ENCODE peak calls at places on chromosomes 13 and 19, in ten cellular contexts. One of them, this sample, is unnamed.

GRCh38 chr19:56837892-56838679 is 2.4 kb downstream of the PEG3 start:
- DNase-seq in foreskin fibroblast: no peak
- DNase-seq in fibroblast of lung: no peak
- DNase-seq in psoas muscle: peak; percentile 78
- DNase-seq in neural progenitor cell: no peak
- DNase-seq in epithelial cell of proximal tubule: no peak
- DNase-seq in pancreas: peak; percentile 81
- DNase-seq in heart left ventricle: peak; percentile 78
- DNase-seq in neuronal stem cell: peak; percentile 75
- DNase-seq in fibroblast of pulmonary artery: peak; percentile 32
- DNase-seq in this sample: no peak

GRCh38 chr13:28761586-28761985 is 42.8 kb upstream of the SLC46A3 start:
- DNase-seq in foreskin fibroblast: peak; percentile 10
- DNase-seq in epithelial cell of proximal tubule: no peak
- DNase-seq in heart left ventricle: no peak
- DNase-seq in neural progenitor cell: no peak
- DNase-seq in fibroblast of pulmonary artery: no peak
- DNase-seq in pancreas: no peak
- DNase-seq in psoas muscle: no peak
- DNase-seq in neuronal stem cell: no peak
- DNase-seq in fibroblast of lung: peak; percentile 13
- DNase-seq in this sample: no peak

GRCh38 chr19:4473708-4474503 is 1.8 kb downstream of the HDGFL2 start:
- DNase-seq in heart left ventricle: no peak
- DNase-seq in foreskin fibroblast: no peak
- DNase-seq in pancreas: no peak
- DNase-seq in neural progenitor cell: peak; percentile 65
- DNase-seq in epithelial cell of proximal tubule: no peak
- DNase-seq in neuronal stem cell: no peak
- DNase-seq in psoas muscle: no peak
- DNase-seq in fibroblast of pulmonary artery: no peak
- DNase-seq in fibroblast of lung: peak; percentile 10
- DNase-seq in this sample: no peak

GRCh38 chr19:43486412-43486811 is 18.1 kb downstream of the PHLDB3 start:
- DNase-seq in pancreas: no peak
- DNase-seq in heart left ventricle: no peak
- DNase-seq in fibroblast of pulmonary artery: no peak
- DNase-seq in neural progenitor cell: no peak
- DNase-seq in foreskin fibroblast: no peak
- DNase-seq in neuronal stem cell: no peak
- DNase-seq in psoas muscle: no peak
- DNase-seq in epithelial cell of proximal tubule: no peak
- DNase-seq in fibroblast of lung: no peak
- DNase-seq in this sample: no peak

GRCh38 chr13:69565334-69565733 is 542.3 kb upstream of the ATXN8OS start:
- DNase-seq in neural progenitor cell: peak; percentile 56
- DNase-seq in heart left ventricle: no peak
- DNase-seq in fibroblast of pulmonary artery: no peak
- DNase-seq in pancreas: no peak
- DNase-seq in fibroblast of lung: peak; percentile 79
- DNase-seq in psoas muscle: no peak
- DNase-seq in foreskin fibroblast: no peak
- DNase-seq in neuronal stem cell: no peak
- DNase-seq in epithelial cell of proximal tubule: peak; percentile 42
- DNase-seq in this sample: no peak

GRCh38 chr19:3029070-3029923 is at the start of gene TLE2:
- DNase-seq in neuronal stem cell: no peak
- DNase-seq in fibroblast of pulmonary artery: no peak
- DNase-seq in neural progenitor cell: peak; percentile 31
- DNase-seq in pancreas: no peak
- DNase-seq in foreskin fibroblast: no peak
- DNase-seq in heart left ventricle: no peak
- DNase-seq in psoas muscle: no peak
- DNase-seq in fibroblast of lung: no peak
- DNase-seq in epithelial cell of proximal tubule: no peak
- DNase-seq in this sample: no peak

GRCh38 chr19:33447336-33448158 is 74.0 kb downstream of the CEBPG start:
- DNase-seq in pancreas: peak; percentile 46
- DNase-seq in heart left ventricle: no peak
- DNase-seq in foreskin fibroblast: no peak
- DNase-seq in psoas muscle: peak; percentile 38
- DNase-seq in neuronal stem cell: no peak
- DNase-seq in fibroblast of pulmonary artery: no peak
- DNase-seq in epithelial cell of proximal tubule: no peak
- DNase-seq in fibroblast of lung: no peak
- DNase-seq in neural progenitor cell: no peak
- DNase-seq in this sample: no peak

GRCh38 chr19:18433735-18434398 is 4.1 kb downstream of the ISYNA1 start:
- DNase-seq in fibroblast of lung: no peak
- DNase-seq in foreskin fibroblast: no peak
- DNase-seq in neuronal stem cell: no peak
- DNase-seq in psoas muscle: peak; percentile 60
- DNase-seq in epithelial cell of proximal tubule: no peak
- DNase-seq in fibroblast of pulmonary artery: no peak
- DNase-seq in neural progenitor cell: peak; percentile 70
- DNase-seq in heart left ventricle: no peak
- DNase-seq in pancreas: no peak
- DNase-seq in this sample: no peak

GRCh38 chr19:53086949-53087348 is 16.3 kb downstream of the ZNF160 start:
- DNase-seq in epithelial cell of proximal tubule: no peak
- DNase-seq in fibroblast of pulmonary artery: peak; percentile 70
- DNase-seq in psoas muscle: peak; percentile 73
- DNase-seq in heart left ventricle: peak; percentile 67
- DNase-seq in neural progenitor cell: no peak
- DNase-seq in foreskin fibroblast: peak; percentile 23
- DNase-seq in fibroblast of lung: peak; percentile 17
- DNase-seq in neuronal stem cell: no peak
- DNase-seq in pancreas: no peak
- DNase-seq in this sample: peak; percentile 58

GRCh38 chr13:31431722-31432137 is 232.0 kb downstream of the B3GLCT start:
- DNase-seq in fibroblast of pulmonary artery: peak; percentile 63
- DNase-seq in heart left ventricle: peak; percentile 51
- DNase-seq in pancreas: peak; percentile 68
- DNase-seq in foreskin fibroblast: peak; percentile 26
- DNase-seq in neural progenitor cell: peak; percentile 67
- DNase-seq in neuronal stem cell: peak; percentile 49
- DNase-seq in psoas muscle: peak; percentile 62
- DNase-seq in fibroblast of lung: peak; percentile 10
- DNase-seq in epithelial cell of proximal tubule: no peak
- DNase-seq in this sample: no peak

GRCh38 chr13:30720470-30720869 is 14.9 kb upstream of the ALOX5AP start:
- DNase-seq in neuronal stem cell: no peak
- DNase-seq in fibroblast of lung: no peak
- DNase-seq in foreskin fibroblast: no peak
- DNase-seq in fibroblast of pulmonary artery: no peak
- DNase-seq in pancreas: no peak
- DNase-seq in psoas muscle: no peak
- DNase-seq in heart left ventricle: no peak
- DNase-seq in epithelial cell of proximal tubule: no peak
- DNase-seq in neural progenitor cell: no peak
- DNase-seq in this sample: no peak

GRCh38 chr13:74128171-74128767 is 5.9 kb downstream of the KLF12 start:
- DNase-seq in neural progenitor cell: no peak
- DNase-seq in pancreas: no peak
- DNase-seq in epithelial cell of proximal tubule: no peak
- DNase-seq in heart left ventricle: no peak
- DNase-seq in fibroblast of pulmonary artery: peak; percentile 62
- DNase-seq in neuronal stem cell: no peak
- DNase-seq in psoas muscle: no peak
- DNase-seq in fibroblast of lung: peak; percentile 90
- DNase-seq in foreskin fibroblast: peak; percentile 81
- DNase-seq in this sample: no peak

GRCh38 chr13:22076658-22077057 is 405.8 kb downstream of the FGF9 start:
- DNase-seq in neuronal stem cell: no peak
- DNase-seq in psoas muscle: no peak
- DNase-seq in heart left ventricle: no peak
- DNase-seq in neural progenitor cell: no peak
- DNase-seq in pancreas: no peak
- DNase-seq in epithelial cell of proximal tubule: no peak
- DNase-seq in fibroblast of pulmonary artery: no peak
- DNase-seq in fibroblast of lung: no peak
- DNase-seq in foreskin fibroblast: no peak
- DNase-seq in this sample: no peak

GRCh38 chr13:45473627-45474026 is 8.9 kb downstream of the COG3 start:
- DNase-seq in neuronal stem cell: no peak
- DNase-seq in psoas muscle: no peak
- DNase-seq in heart left ventricle: no peak
- DNase-seq in fibroblast of lung: no peak
- DNase-seq in pancreas: no peak
- DNase-seq in neural progenitor cell: peak; percentile 24
- DNase-seq in fibroblast of pulmonary artery: no peak
- DNase-seq in foreskin fibroblast: no peak
- DNase-seq in epithelial cell of proximal tubule: no peak
- DNase-seq in this sample: no peak

GRCh38 chr13:99307648-99308339 is 595 bp upstream of the GPR183 start:
- DNase-seq in foreskin fibroblast: peak; percentile 67
- DNase-seq in heart left ventricle: no peak
- DNase-seq in fibroblast of pulmonary artery: peak; percentile 64
- DNase-seq in neuronal stem cell: no peak
- DNase-seq in epithelial cell of proximal tubule: peak; percentile 72
- DNase-seq in pancreas: no peak
- DNase-seq in neural progenitor cell: no peak
- DNase-seq in fibroblast of lung: peak; percentile 90
- DNase-seq in psoas muscle: no peak
- DNase-seq in this sample: no peak

DNA sequence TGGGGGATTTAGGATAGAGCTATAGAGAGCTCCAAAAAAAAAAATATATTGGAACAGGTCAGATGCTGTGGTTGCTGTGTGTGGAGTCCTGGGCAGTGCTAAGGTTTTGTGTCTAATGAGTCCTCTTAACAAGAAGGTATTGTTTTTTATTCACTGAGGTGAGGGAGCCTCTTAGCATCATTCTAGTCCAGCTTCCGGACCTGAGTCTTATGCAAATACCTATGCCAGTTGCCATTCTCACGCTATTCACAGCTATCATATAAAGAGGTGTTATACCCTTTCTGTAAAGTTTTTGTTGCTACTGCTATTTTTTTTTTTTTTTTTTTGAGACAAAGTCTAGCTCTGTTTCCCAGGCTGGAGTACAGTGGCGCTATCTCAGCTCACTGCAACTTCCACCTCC is 1.4 kb downstream of the NLRP2 start:
- DNase-seq in fibroblast of lung: no peak
- DNase-seq in epithelial cell of proximal tubule: no peak
- DNase-seq in neuronal stem cell: no peak
- DNase-seq in foreskin fibroblast: no peak
- DNase-seq in fibroblast of pulmonary artery: no peak
- DNase-seq in heart left ventricle: no peak
- DNase-seq in psoas muscle: no peak
- DNase-seq in pancreas: no peak
- DNase-seq in neural progenitor cell: no peak
- DNase-seq in this sample: no peak
- H3K4me3 ChIP-seq in fibroblast of lung: no peak overlapping the region
- H3K4me3 ChIP-seq in epithelial cell of proximal tubule: no peak overlapping the region
- H3K4me3 ChIP-seq in neuronal stem cell: no peak overlapping the region
- H3K4me3 ChIP-seq in foreskin fibroblast: no peak overlapping the region
- H3K4me3 ChIP-seq in fibroblast of pulmonary artery: no peak overlapping the region
- H3K4me3 ChIP-seq in heart left ventricle: no peak overlapping the region
- H3K4me3 ChIP-seq in psoas muscle: no peak overlapping the region
- H3K4me3 ChIP-seq in pancreas: no peak overlapping the region
- H3K4me3 ChIP-seq in neural progenitor cell: peak overlapping the region; percentile 60
- H3K4me3 ChIP-seq in this sample: no peak overlapping the region

DNA sequence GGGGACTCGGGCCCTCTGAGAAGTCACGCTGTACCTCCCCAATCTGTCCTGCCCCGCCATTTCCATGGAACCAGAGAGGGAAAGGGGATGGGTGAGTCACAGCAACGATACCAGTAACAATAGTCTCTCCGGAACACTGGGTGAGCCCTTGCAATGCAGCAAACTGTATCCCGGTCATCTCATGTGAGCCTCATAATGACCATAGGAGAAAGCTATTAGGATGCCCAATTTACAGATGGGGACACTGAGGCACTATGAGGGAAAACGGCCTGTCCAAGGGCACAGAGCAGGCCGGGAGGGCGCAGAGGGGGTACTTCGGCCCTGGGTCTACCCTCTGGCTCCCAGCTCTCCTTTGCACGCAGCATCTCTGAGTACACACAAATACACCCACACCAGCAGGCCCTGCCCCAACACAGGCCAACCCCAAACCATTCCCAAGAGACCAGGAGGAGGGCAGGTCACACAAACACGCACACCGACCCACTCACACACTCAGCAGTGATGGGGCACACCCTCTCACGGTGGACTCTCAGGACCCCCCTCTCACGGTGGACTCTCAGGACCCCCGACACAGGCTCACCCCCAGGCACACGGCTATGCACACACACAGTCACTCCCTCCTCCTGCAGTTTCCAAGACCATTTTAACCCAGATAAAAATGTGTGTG is 18.2 kb downstream of the LRRC4B start:
- DNase-seq in heart left ventricle: no peak
- DNase-seq in psoas muscle: no peak
- DNase-seq in pancreas: no peak
- DNase-seq in foreskin fibroblast: no peak
- DNase-seq in neural progenitor cell: no peak
- DNase-seq in neuronal stem cell: no peak
- DNase-seq in fibroblast of lung: no peak
- DNase-seq in epithelial cell of proximal tubule: no peak
- DNase-seq in fibroblast of pulmonary artery: peak; percentile 11
- DNase-seq in this sample: no peak
- H3K4me3 ChIP-seq in heart left ventricle: no peak overlapping the region
- H3K4me3 ChIP-seq in psoas muscle: no peak overlapping the region
- H3K4me3 ChIP-seq in pancreas: no peak overlapping the region
- H3K4me3 ChIP-seq in foreskin fibroblast: no peak overlapping the region
- H3K4me3 ChIP-seq in neural progenitor cell: no peak overlapping the region
- H3K4me3 ChIP-seq in neuronal stem cell: no peak overlapping the region
- H3K4me3 ChIP-seq in fibroblast of lung: no peak overlapping the region
- H3K4me3 ChIP-seq in epithelial cell of proximal tubule: no peak overlapping the region
- H3K4me3 ChIP-seq in fibroblast of pulmonary artery: no peak overlapping the region
- H3K4me3 ChIP-seq in this sample: no peak overlapping the region

GRCh38 chr13:40981949-40982348 is 37.2 kb downstream of the ELF1 start:
- DNase-seq in foreskin fibroblast: no peak
- DNase-seq in epithelial cell of proximal tubule: no peak
- DNase-seq in heart left ventricle: no peak
- DNase-seq in pancreas: no peak
- DNase-seq in neuronal stem cell: no peak
- DNase-seq in fibroblast of lung: no peak
- DNase-seq in psoas muscle: no peak
- DNase-seq in neural progenitor cell: no peak
- DNase-seq in fibroblast of pulmonary artery: no peak
- DNase-seq in this sample: no peak
- H3K4me3 ChIP-seq in foreskin fibroblast: no peak overlapping the region
- H3K4me3 ChIP-seq in epithelial cell of proximal tubule: no peak overlapping the region
- H3K4me3 ChIP-seq in heart left ventricle: peak overlapping the region; percentile 46
- H3K4me3 ChIP-seq in pancreas: peak overlapping the region; percentile 19
- H3K4me3 ChIP-seq in neuronal stem cell: no peak overlapping the region
- H3K4me3 ChIP-seq in fibroblast of lung: no peak overlapping the region
- H3K4me3 ChIP-seq in psoas muscle: peak overlapping the region; percentile 44
- H3K4me3 ChIP-seq in neural progenitor cell: no peak overlapping the region
- H3K4me3 ChIP-seq in fibroblast of pulmonary artery: peak overlapping the region; percentile 52
- H3K4me3 ChIP-seq in this sample: no peak overlapping the region

GRCh38 chr19:45492137-45492626 is 4.7 kb downstream of the RTN2 start:
- DNase-seq in pancreas: no peak
- DNase-seq in psoas muscle: no peak
- DNase-seq in epithelial cell of proximal tubule: no peak
- DNase-seq in neuronal stem cell: no peak
- DNase-seq in fibroblast of pulmonary artery: no peak
- DNase-seq in fibroblast of lung: no peak
- DNase-seq in heart left ventricle: no peak
- DNase-seq in foreskin fibroblast: no peak
- DNase-seq in neural progenitor cell: no peak
- DNase-seq in this sample: no peak
- H3K4me3 ChIP-seq in pancreas: peak overlapping the region; percentile 45
- H3K4me3 ChIP-seq in psoas muscle: peak overlapping the region; percentile 79
- H3K4me3 ChIP-seq in epithelial cell of proximal tubule: no peak overlapping the region
- H3K4me3 ChIP-seq in neuronal stem cell: no peak overlapping the region
- H3K4me3 ChIP-seq in fibroblast of pulmonary artery: peak overlapping the region; percentile 66
- H3K4me3 ChIP-seq in fibroblast of lung: no peak overlapping the region
- H3K4me3 ChIP-seq in heart left ventricle: peak overlapping the region; percentile 63
- H3K4me3 ChIP-seq in foreskin fibroblast: peak overlapping the region; percentile 65
- H3K4me3 ChIP-seq in neural progenitor cell: peak overlapping the region; percentile 70
- H3K4me3 ChIP-seq in this sample: peak overlapping the region; percentile 63